ENCODE peak calls at places on chromosomes 16 and 17, in ten cellular contexts. One of them, this sample, is unnamed.

GRCh38 chr16:77295896-77296295 is 96.7 kb downstream of the SYCE1L start:
- DNase-seq in left cardiac atrium: no peak
- DNase-seq in NCI-H510A treated with DMSO at 0.1 percent for 48 hours: no peak
- DNase-seq in activated naive CD4-positive, alpha-beta T cell treated with Interleukin-2 at 50 U/mL for 16 hours: no peak
- DNase-seq in neuronal stem cell: no peak
- DNase-seq in KG1: no peak
- DNase-seq in iPS-NIHi11: no peak
- DNase-seq in stimulated activated naive CD8-positive, alpha-beta T cell treated with anti-CD3 and anti-CD28 coated beads, Interleukin-15, Interleukin-2, amounts not matched to agents 100 U/mL and 50 U/mL, for 24 hours: no peak
- DNase-seq in NCI-H460: no peak
- DNase-seq in omental fat pad: no peak
- DNase-seq in this sample: no peak

GRCh38 chr17:43665387-43666101 is 3.8 kb upstream of the MEOX1 start:
- DNase-seq in left cardiac atrium: peak
- DNase-seq in NCI-H510A treated with DMSO at 0.1 percent for 48 hours: no peak
- DNase-seq in activated naive CD4-positive, alpha-beta T cell treated with Interleukin-2 at 50 U/mL for 16 hours: no peak
- DNase-seq in neuronal stem cell: no peak
- DNase-seq in KG1: no peak
- DNase-seq in iPS-NIHi11: peak
- DNase-seq in stimulated activated naive CD8-positive, alpha-beta T cell treated with anti-CD3 and anti-CD28 coated beads, Interleukin-15, Interleukin-2, amounts not matched to agents 100 U/mL and 50 U/mL, for 24 hours: no peak
- DNase-seq in NCI-H460: no peak
- DNase-seq in omental fat pad: no peak
- DNase-seq in this sample: no peak

GRCh38 chr16:53093162-53093744 is 38.5 kb downstream of the CHD9 start:
- DNase-seq in left cardiac atrium: no peak
- DNase-seq in NCI-H510A treated with DMSO at 0.1 percent for 48 hours: no peak
- DNase-seq in activated naive CD4-positive, alpha-beta T cell treated with Interleukin-2 at 50 U/mL for 16 hours: no peak
- DNase-seq in neuronal stem cell: no peak
- DNase-seq in KG1: no peak
- DNase-seq in iPS-NIHi11: no peak
- DNase-seq in stimulated activated naive CD8-positive, alpha-beta T cell treated with anti-CD3 and anti-CD28 coated beads, Interleukin-15, Interleukin-2, amounts not matched to agents 100 U/mL and 50 U/mL, for 24 hours: no peak
- DNase-seq in NCI-H460: no peak
- DNase-seq in omental fat pad: no peak
- DNase-seq in this sample: no peak

GRCh38 chr17:56629450-56630187 is 36.1 kb downstream of the NOG start:
- DNase-seq in left cardiac atrium: no peak
- DNase-seq in NCI-H510A treated with DMSO at 0.1 percent for 48 hours: no peak
- DNase-seq in activated naive CD4-positive, alpha-beta T cell treated with Interleukin-2 at 50 U/mL for 16 hours: no peak
- DNase-seq in neuronal stem cell: peak
- DNase-seq in KG1: no peak
- DNase-seq in iPS-NIHi11: peak
- DNase-seq in stimulated activated naive CD8-positive, alpha-beta T cell treated with anti-CD3 and anti-CD28 coated beads, Interleukin-15, Interleukin-2, amounts not matched to agents 100 U/mL and 50 U/mL, for 24 hours: peak
- DNase-seq in NCI-H460: no peak
- DNase-seq in omental fat pad: no peak
- DNase-seq in this sample: no peak

GRCh38 chr17:74951065-74951464 is 15.4 kb downstream of the OTOP3 start:
- DNase-seq in left cardiac atrium: no peak
- DNase-seq in NCI-H510A treated with DMSO at 0.1 percent for 48 hours: no peak
- DNase-seq in activated naive CD4-positive, alpha-beta T cell treated with Interleukin-2 at 50 U/mL for 16 hours: no peak
- DNase-seq in neuronal stem cell: no peak
- DNase-seq in KG1: no peak
- DNase-seq in iPS-NIHi11: no peak
- DNase-seq in stimulated activated naive CD8-positive, alpha-beta T cell treated with anti-CD3 and anti-CD28 coated beads, Interleukin-15, Interleukin-2, amounts not matched to agents 100 U/mL and 50 U/mL, for 24 hours: no peak
- DNase-seq in NCI-H460: no peak
- DNase-seq in omental fat pad: no peak
- DNase-seq in this sample: no peak

GRCh38 chr17:17723354-17724261 is 42.4 kb downstream of the RAI1 start:
- DNase-seq in left cardiac atrium: no peak
- DNase-seq in NCI-H510A treated with DMSO at 0.1 percent for 48 hours: peak
- DNase-seq in activated naive CD4-positive, alpha-beta T cell treated with Interleukin-2 at 50 U/mL for 16 hours: peak
- DNase-seq in neuronal stem cell: no peak
- DNase-seq in KG1: no peak
- DNase-seq in iPS-NIHi11: peak
- DNase-seq in stimulated activated naive CD8-positive, alpha-beta T cell treated with anti-CD3 and anti-CD28 coated beads, Interleukin-15, Interleukin-2, amounts not matched to agents 100 U/mL and 50 U/mL, for 24 hours: peak
- DNase-seq in NCI-H460: no peak
- DNase-seq in omental fat pad: no peak
- DNase-seq in this sample: peak

GRCh38 chr17:54945671-54946070 is 22.8 kb downstream of the COX11 start:
- DNase-seq in left cardiac atrium: no peak
- DNase-seq in NCI-H510A treated with DMSO at 0.1 percent for 48 hours: no peak
- DNase-seq in activated naive CD4-positive, alpha-beta T cell treated with Interleukin-2 at 50 U/mL for 16 hours: no peak
- DNase-seq in neuronal stem cell: no peak
- DNase-seq in KG1: no peak
- DNase-seq in iPS-NIHi11: no peak
- DNase-seq in stimulated activated naive CD8-positive, alpha-beta T cell treated with anti-CD3 and anti-CD28 coated beads, Interleukin-15, Interleukin-2, amounts not matched to agents 100 U/mL and 50 U/mL, for 24 hours: no peak
- DNase-seq in NCI-H460: no peak
- DNase-seq in omental fat pad: no peak
- DNase-seq in this sample: no peak

GRCh38 chr17:78252701-78253635 is 21.5 kb downstream of the TMEM235 start:
- DNase-seq in left cardiac atrium: peak
- DNase-seq in NCI-H510A treated with DMSO at 0.1 percent for 48 hours: peak
- DNase-seq in activated naive CD4-positive, alpha-beta T cell treated with Interleukin-2 at 50 U/mL for 16 hours: no peak
- DNase-seq in neuronal stem cell: no peak
- DNase-seq in KG1: no peak
- DNase-seq in iPS-NIHi11: no peak
- DNase-seq in stimulated activated naive CD8-positive, alpha-beta T cell treated with anti-CD3 and anti-CD28 coated beads, Interleukin-15, Interleukin-2, amounts not matched to agents 100 U/mL and 50 U/mL, for 24 hours: no peak
- DNase-seq in NCI-H460: no peak
- DNase-seq in omental fat pad: no peak
- DNase-seq in this sample: no peak

GRCh38 chr16:1125471-1125870 is 27.4 kb upstream of the CACNA1H start:
- DNase-seq in left cardiac atrium: no peak
- DNase-seq in NCI-H510A treated with DMSO at 0.1 percent for 48 hours: no peak
- DNase-seq in activated naive CD4-positive, alpha-beta T cell treated with Interleukin-2 at 50 U/mL for 16 hours: peak
- DNase-seq in neuronal stem cell: no peak
- DNase-seq in KG1: no peak
- DNase-seq in iPS-NIHi11: peak
- DNase-seq in stimulated activated naive CD8-positive, alpha-beta T cell treated with anti-CD3 and anti-CD28 coated beads, Interleukin-15, Interleukin-2, amounts not matched to agents 100 U/mL and 50 U/mL, for 24 hours: peak
- DNase-seq in NCI-H460: peak
- DNase-seq in omental fat pad: no peak
- DNase-seq in this sample: no peak

GRCh38 chr17:35284955-35285354 is 42.1 kb downstream of the SLFN5 start:
- DNase-seq in left cardiac atrium: no peak
- DNase-seq in NCI-H510A treated with DMSO at 0.1 percent for 48 hours: no peak
- DNase-seq in activated naive CD4-positive, alpha-beta T cell treated with Interleukin-2 at 50 U/mL for 16 hours: no peak
- DNase-seq in neuronal stem cell: no peak
- DNase-seq in KG1: no peak
- DNase-seq in iPS-NIHi11: no peak
- DNase-seq in stimulated activated naive CD8-positive, alpha-beta T cell treated with anti-CD3 and anti-CD28 coated beads, Interleukin-15, Interleukin-2, amounts not matched to agents 100 U/mL and 50 U/mL, for 24 hours: no peak
- DNase-seq in NCI-H460: no peak
- DNase-seq in omental fat pad: no peak
- DNase-seq in this sample: no peak

GRCh38 chr16:67233596-67233995 is 6.7 kb downstream of the TMEM208 start:
- DNase-seq in left cardiac atrium: no peak
- DNase-seq in NCI-H510A treated with DMSO at 0.1 percent for 48 hours: no peak
- DNase-seq in activated naive CD4-positive, alpha-beta T cell treated with Interleukin-2 at 50 U/mL for 16 hours: no peak
- DNase-seq in neuronal stem cell: no peak
- DNase-seq in KG1: no peak
- DNase-seq in iPS-NIHi11: no peak
- DNase-seq in stimulated activated naive CD8-positive, alpha-beta T cell treated with anti-CD3 and anti-CD28 coated beads, Interleukin-15, Interleukin-2, amounts not matched to agents 100 U/mL and 50 U/mL, for 24 hours: no peak
- DNase-seq in NCI-H460: no peak
- DNase-seq in omental fat pad: no peak
- DNase-seq in this sample: no peak

GRCh38 chr17:31586946-31587345 is 195.5 kb downstream of the RAB11FIP4 start:
- DNase-seq in left cardiac atrium: no peak
- DNase-seq in NCI-H510A treated with DMSO at 0.1 percent for 48 hours: no peak
- DNase-seq in activated naive CD4-positive, alpha-beta T cell treated with Interleukin-2 at 50 U/mL for 16 hours: no peak
- DNase-seq in neuronal stem cell: no peak
- DNase-seq in KG1: no peak
- DNase-seq in iPS-NIHi11: no peak
- DNase-seq in stimulated activated naive CD8-positive, alpha-beta T cell treated with anti-CD3 and anti-CD28 coated beads, Interleukin-15, Interleukin-2, amounts not matched to agents 100 U/mL and 50 U/mL, for 24 hours: no peak
- DNase-seq in NCI-H460: no peak
- DNase-seq in omental fat pad: no peak
- DNase-seq in this sample: no peak

GRCh38 chr16:72793017-72793416 is 254.9 kb downstream of the ZFHX3 start:
- DNase-seq in left cardiac atrium: no peak
- DNase-seq in NCI-H510A treated with DMSO at 0.1 percent for 48 hours: no peak
- DNase-seq in activated naive CD4-positive, alpha-beta T cell treated with Interleukin-2 at 50 U/mL for 16 hours: no peak
- DNase-seq in neuronal stem cell: no peak
- DNase-seq in KG1: no peak
- DNase-seq in iPS-NIHi11: no peak
- DNase-seq in stimulated activated naive CD8-positive, alpha-beta T cell treated with anti-CD3 and anti-CD28 coated beads, Interleukin-15, Interleukin-2, amounts not matched to agents 100 U/mL and 50 U/mL, for 24 hours: no peak
- DNase-seq in NCI-H460: no peak
- DNase-seq in omental fat pad: no peak
- DNase-seq in this sample: no peak